ENCODE peak calls at places on chromosome 1, in ten cellular contexts. C, X, R, J, B, M, W, N, H and T are unnamed samples.

GRCh38 chr1:26887125-26887524 is 3.0 kb downstream of the GPN2 start:
- DNase-seq in H (no peak), W (no peak), M (no peak), B (no peak), J (peak), C (no peak), X (no peak), N (no peak), R (peak), T (peak)

GRCh38 chr1:220685879-220686278 is 4.3 kb upstream of the C1orf115 start:
- DNase-seq in R (no peak), M (no peak), B (no peak), J (no peak), H (no peak), W (no peak), N (no peak), X (no peak), C (no peak), T (no peak)

GRCh38 chr1:117534995-117535467 is 70.8 kb upstream of the TENT5C start:
- DNase-seq in C (no peak), M (no peak), R (peak), J (peak), N (no peak), X (peak), H (no peak), B (peak), W (no peak), T (peak)

GRCh38 chr1:169511339-169512028 is 25.7 kb upstream of the SLC19A2 start:
- DNase-seq in M (peak), C (no peak), H (no peak), N (no peak), B (peak), W (no peak), R (peak), X (no peak), J (peak), T (peak)

GRCh38 chr1:89358287-89358893 is 5.5 kb upstream of the GBP6 start:
- DNase-seq in R (peak), J (peak), X (peak), H (peak), W (peak), N (peak), C (peak), M (peak), B (peak), T (peak)

GRCh38 chr1:26578167-26578566 is 48.6 kb downstream of the RPS6KA1 start:
- DNase-seq in H (no peak), R (no peak), M (no peak), N (no peak), J (no peak), B (no peak), W (no peak), C (no peak), X (no peak), T (no peak)

GRCh38 chr1:230711245-230711644 is 2.7 kb downstream of the AGT start:
- DNase-seq in H (no peak), W (no peak), C (no peak), J (peak), N (no peak), M (no peak), R (peak), B (no peak), X (no peak), T (no peak)

GRCh38 chr1:171233183-171233582 is 15.1 kb upstream of the FMO1 start:
- DNase-seq in R (no peak), N (no peak), J (no peak), B (no peak), W (no peak), M (no peak), H (no peak), C (no peak), X (no peak), T (no peak)

GRCh38 chr1:76939107-76939816 is 72.0 kb downstream of the ST6GALNAC5 start:
- DNase-seq in X (no peak), B (no peak), R (no peak), N (no peak), M (peak), H (no peak), C (no peak), W (no peak), J (peak), T (peak)

GRCh38 chr1:17661546-17662157 is 93.5 kb upstream of the ACTL8 start:
- DNase-seq in M (no peak), W (peak), N (peak), H (no peak), R (peak), C (peak), X (peak), J (peak), B (peak), T (peak)

GRCh38 chr1:224486801-224487583 is 52.4 kb upstream of the WDR26 start:
- DNase-seq in C (no peak), W (no peak), J (no peak), H (no peak), X (no peak), R (no peak), B (no peak), M (no peak), N (no peak), T (no peak)

GRCh38 chr1:235881930-235882700 is 15.4 kb upstream of the LYST start:
- DNase-seq in B (no peak), J (no peak), W (no peak), X (no peak), R (no peak), M (no peak), N (no peak), C (no peak), H (no peak), T (no peak)

GRCh38 chr1:31417148-31417547 is 4.1 kb downstream of the SERINC2 start:
- DNase-seq in B (no peak), M (no peak), N (no peak), H (no peak), W (no peak), J (no peak), C (no peak), R (no peak), X (no peak), T (no peak)

GRCh38 chr1:74629283-74629682 is 44.3 kb downstream of the ERICH3 start:
- DNase-seq in J (no peak), C (no peak), R (peak), N (no peak), W (no peak), X (no peak), H (no peak), M (no peak), B (no peak), T (no peak)

GRCh38 chr1:174942547-174943255 is 57.0 kb upstream of the CACYBP start:
- DNase-seq in B (no peak), W (peak), N (peak), X (no peak), M (no peak), J (peak), H (peak), C (no peak), R (peak), T (no peak)

GRCh38 chr1:52141513-52142219 is at the start of gene ZFYVE9:
- DNase-seq in J (peak), N (peak), B (peak), C (no peak), H (peak), X (peak), M (no peak), R (peak), W (peak), T (peak)

GRCh38 chr1:2591233-2591580 is 4.6 kb downstream of the PRXL2B start:
- DNase-seq in H (no peak), N (no peak), W (no peak), R (no peak), X (no peak), M (no peak), C (no peak), J (no peak), B (no peak), T (no peak)

GRCh38 chr1:10249808-10250457 is 39.6 kb downstream of the KIF1B start:
- DNase-seq in B (no peak), J (no peak), C (no peak), W (no peak), H (no peak), M (no peak), N (no peak), X (no peak), R (no peak), T (no peak)

GRCh38 chr1:113934006-113934405 is 4.9 kb downstream of the HIPK1 start:
- DNase-seq in N (no peak), B (no peak), W (no peak), X (no peak), C (no peak), M (no peak), H (no peak), R (no peak), J (no peak), T (no peak)

GRCh38 chr1:27342778-27343638 is 1.2 kb downstream of the SYTL1 start:
- DNase-seq in R (peak), M (no peak), J (no peak), H (peak), X (peak), B (peak), W (peak), N (no peak), C (no peak), T (no peak)

GRCh38 chr1:26281091-26281958 is 1.4 kb downstream of the SH3BGRL3 start:
- DNase-seq in H (no peak), W (no peak), N (no peak), X (no peak), M (no peak), R (no peak), C (no peak), B (no peak), J (no peak), T (no peak)

DNA sequence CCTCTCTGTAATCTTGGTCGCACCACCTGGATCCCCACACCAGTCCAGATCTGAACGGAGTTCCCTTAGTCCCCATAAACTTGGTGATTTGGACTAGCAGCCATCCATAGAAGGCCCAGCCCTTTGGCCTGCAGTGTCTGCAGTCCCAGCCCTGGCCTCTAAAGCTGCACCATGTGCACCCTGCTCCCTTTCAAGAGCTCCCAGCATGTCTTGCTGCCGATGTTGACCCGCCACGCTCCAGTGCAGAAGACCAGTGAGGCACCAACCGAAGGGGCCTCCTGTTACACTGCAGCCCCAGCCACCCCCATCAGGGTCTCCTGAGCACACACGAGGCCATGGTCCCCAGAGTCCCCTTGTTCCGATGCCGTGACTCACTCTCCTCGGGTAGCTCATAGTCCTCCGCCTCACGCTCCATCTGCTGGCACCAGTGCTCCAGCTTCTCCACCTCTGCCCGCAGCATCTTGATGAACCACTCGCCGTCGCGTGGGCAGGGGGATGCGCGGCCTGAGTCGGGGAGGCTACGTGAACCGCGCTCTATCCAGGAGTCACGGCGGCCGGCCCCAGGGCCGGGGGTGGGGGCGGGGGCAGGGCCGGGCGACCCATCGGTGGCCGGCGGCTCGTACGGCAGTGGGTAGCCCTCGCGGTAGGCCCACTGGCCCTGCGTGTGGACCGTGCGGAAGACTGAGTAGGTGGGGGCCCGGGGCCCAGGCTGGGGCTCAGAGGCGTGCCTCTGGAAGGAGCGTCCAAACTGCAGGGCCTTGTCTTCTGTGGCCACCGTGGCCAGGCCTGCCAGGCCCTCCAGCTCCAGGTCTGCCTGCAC is 8.9 kb upstream of the SMIM12 start:
- DNase-seq in M (no peak), N (no peak), R (no peak), B (no peak), H (no peak), W (no peak), J (no peak), X (no peak), C (no peak), T (no peak)
- TF ChIP-seq CTCF in M (no peak), N (no peak), R (no peak), B (no peak), H (no peak), W (no peak), J (no peak), X (no peak), C (no peak), T (no peak)

DNA sequence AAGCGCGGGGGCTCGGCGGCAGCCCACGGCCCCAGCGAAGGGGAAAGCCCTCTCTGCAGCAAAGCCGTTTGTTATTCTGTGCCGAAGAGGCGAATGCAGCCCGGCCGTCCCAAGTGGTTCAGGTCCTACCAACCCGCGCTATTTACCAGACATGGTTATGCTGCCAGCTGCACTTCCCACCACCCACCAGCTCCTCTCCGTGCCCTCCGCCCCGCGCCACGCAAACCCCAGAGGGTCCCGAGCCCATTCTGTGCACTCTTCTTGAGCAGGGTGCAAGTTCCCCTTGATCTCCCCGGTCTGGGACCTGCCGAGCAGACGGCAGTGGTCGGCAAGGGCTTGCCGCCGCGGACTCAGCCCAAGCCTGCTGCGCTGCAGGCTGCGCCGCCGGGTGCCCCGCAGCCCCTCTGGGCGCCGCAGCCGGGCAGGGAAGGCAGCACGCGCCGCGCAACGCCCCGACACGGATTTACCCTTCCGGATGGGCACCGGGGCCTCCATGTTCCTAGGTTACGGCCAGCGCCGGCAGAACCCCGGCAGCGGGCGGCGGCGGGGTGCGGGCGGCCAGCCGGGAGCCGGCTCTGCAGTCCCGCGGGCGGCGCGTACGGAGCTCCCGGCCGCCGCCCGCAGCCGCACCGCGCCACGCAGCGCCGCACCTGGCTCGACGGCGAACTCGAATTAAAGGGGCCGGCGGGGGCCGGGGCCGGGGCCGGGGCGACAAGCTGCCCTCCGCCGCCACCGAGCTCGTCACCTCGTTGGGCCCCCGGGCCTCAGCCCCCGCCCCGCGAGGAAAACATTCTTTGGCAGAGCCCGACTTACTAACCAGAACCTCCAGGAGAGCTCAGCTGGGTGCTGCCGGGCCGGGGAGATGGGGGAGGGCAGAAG is 865 bp upstream of the KCNA2 start:
- DNase-seq in H (peak), N (peak), B (no peak), C (no peak), J (no peak), R (no peak), X (no peak), W (no peak), M (no peak), T (no peak)
- H3K4me3 ChIP-seq in H (peak), N (peak), B (peak), C (peak), J (peak), R (no peak), X (peak), W (peak), M (no peak), T (peak)

GRCh38 chr1:42730988-42731387 is 9.0 kb downstream of the CLDN19 start:
- DNase-seq in M (no peak), R (peak), J (no peak), H (no peak), C (peak), W (no peak), X (no peak), B (peak), N (no peak), T (no peak)
- TF ChIP-seq CTCF in M (peak), R (peak), J (no peak), H (no peak), C (no peak), W (no peak), X (no peak), B (peak), N (no peak), T (no peak)

GRCh38 chr1:6496890-6497214 is 5.4 kb upstream of the PLEKHG5 start:
- DNase-seq in W (no peak), B (no peak), X (no peak), H (no peak), C (no peak), M (no peak), R (no peak), J (no peak), N (peak), T (no peak)

GRCh38 chr1:6498576-6499111 is 7.2 kb upstream of the PLEKHG5 start:
- DNase-seq in J (no peak), M (no peak), B (no peak), H (peak), N (no peak), C (no peak), W (no peak), X (no peak), R (no peak), T (no peak)

GRCh38 chr1:6499318-6499717 is 7.9 kb upstream of the PLEKHG5 start:
- DNase-seq in W (no peak), J (no peak), X (no peak), H (no peak), C (no peak), R (no peak), B (no peak), M (no peak), N (no peak), T (no peak)

GRCh38 chr1:6497215-6497866 is 5.9 kb upstream of the PLEKHG5 start:
- DNase-seq in N (peak), C (no peak), W (no peak), B (peak), J (peak), R (peak), X (peak), H (peak), M (no peak), T (no peak)

GRCh38 chr1:6497867-6498575 is 6.6 kb upstream of the PLEKHG5 start:
- DNase-seq in W (no peak), B (no peak), N (no peak), C (no peak), R (no peak), M (no peak), J (no peak), H (peak), X (no peak), T (no peak)
- H3K4me3 ChIP-seq in W (peak), B (peak), N (peak), C (peak), R (peak), M (peak), J (peak), H (peak), X (peak), T (peak)

GRCh38 chr1:188903241-188903640 is 1574.4 kb downstream of the BRINP3 start:
- DNase-seq in M (no peak), R (no peak), W (no peak), J (no peak), C (no peak), N (no peak), H (no peak), X (no peak), B (no peak), T (no peak)

GRCh38 chr1:188906921-188907641 is 1570.6 kb downstream of the BRINP3 start:
- DNase-seq in X (no peak), C (no peak), N (no peak), W (no peak), M (no peak), R (no peak), B (no peak), J (no peak), H (no peak), T (no peak)

DNA sequence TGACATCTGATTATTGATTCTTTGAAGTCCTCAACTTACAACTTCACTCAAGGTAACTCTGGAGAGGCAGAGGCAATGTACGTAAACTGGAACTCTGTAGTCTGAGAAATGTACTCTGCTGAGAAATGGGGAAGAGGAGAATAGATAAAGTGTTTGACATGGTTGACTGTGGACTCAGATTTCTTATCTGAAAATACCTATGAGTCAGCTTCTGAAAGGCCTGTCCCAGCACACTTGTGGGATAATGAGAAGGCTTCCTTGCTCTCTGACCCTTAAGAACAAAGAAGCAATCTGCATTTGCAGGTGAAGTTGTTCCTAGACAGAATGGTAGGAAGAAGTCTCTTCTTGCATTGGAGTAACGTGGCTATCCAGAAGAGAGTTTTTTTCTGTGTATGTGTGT is 1573.5 kb downstream of the BRINP3 start:
- DNase-seq in N (no peak), C (no peak), R (peak), H (no peak), M (no peak), W (no peak), X (no peak), B (no peak), J (no peak), T (no peak)
- TF ChIP-seq CTCF in N (no peak), C (no peak), R (no peak), H (no peak), M (no peak), W (no peak), X (no peak), B (no peak), J (no peak), T (no peak)

GRCh38 chr1:61132176-61133047 is 50.1 kb downstream of the NFIA start:
- DNase-seq in R (peak), N (no peak), H (no peak), C (no peak), B (peak), X (no peak), J (no peak), M (no peak), W (no peak), T (no peak)
- H3K4me3 ChIP-seq in R (no peak), N (peak), H (peak), C (no peak), B (no peak), X (no peak), J (no peak), M (no peak), W (no peak), T (no peak)

GRCh38 chr1:152047954-152048640 is 11.3 kb upstream of the S100A11 start:
- DNase-seq in M (peak), B (peak), J (peak), C (peak), R (peak), W (peak), X (peak), H (peak), N (peak), T (peak)
- TF ChIP-seq CTCF in M (peak), B (peak), J (peak), C (peak), R (no peak), W (peak), X (no peak), H (peak), N (peak), T (peak)

DNA sequence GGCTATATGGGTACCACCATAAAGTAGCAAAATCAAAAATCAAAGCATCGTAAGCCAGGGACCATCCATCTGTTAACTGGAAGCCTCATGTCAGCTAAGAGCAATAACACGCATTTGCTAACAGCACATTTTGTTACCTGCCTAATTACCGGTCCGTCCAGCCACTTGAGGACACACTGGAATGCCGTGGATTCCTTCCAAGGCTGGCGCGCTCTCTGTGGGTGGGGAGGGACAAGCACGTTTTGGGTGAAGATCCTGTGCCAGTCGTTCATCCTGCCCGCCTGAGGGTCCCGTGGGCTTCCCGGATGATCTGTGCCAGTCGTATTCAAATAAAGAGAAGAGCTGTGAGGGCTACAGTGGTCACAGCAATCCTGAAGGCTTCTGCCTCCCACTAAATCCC is 6.2 kb downstream of the NPHP4 start:
- DNase-seq in W (peak), B (no peak), N (no peak), X (no peak), J (no peak), C (no peak), R (no peak), H (no peak), M (no peak), T (no peak)
- H3K4me3 ChIP-seq in W (no peak), B (no peak), N (no peak), X (no peak), J (no peak), C (no peak), R (no peak), H (no peak), M (no peak), T (no peak)